ENCODE peak calls at places on chromosomes 13 and 19, in seven cellular contexts. One of them, this sample, is unnamed.

GRCh38 chr19:12796146-12797071 is 5.1 kb downstream of the JUNB start:
- DNase-seq in psoas muscle: peak
- DNase-seq in endothelial cell of umbilical vein: peak
- DNase-seq in activated CD4-positive, alpha-beta T cell treated with anti-CD3 and anti-CD28 coated beads, Interleukin-2, amount 50 U/mL, for 48 hours: peak
- DNase-seq in stimulated activated CD4-positive, alpha-beta T cell treated with anti-CD3 and anti-CD28 coated beads, TNF-alpha, amount 100 ng/mL, for 4 hours: no peak
- DNase-seq in AG08395: peak
- DNase-seq in EL: peak
- DNase-seq in this sample: peak

GRCh38 chr13:68232351-68233130 is 1002.4 kb upstream of the PCDH9 start:
- DNase-seq in psoas muscle: no peak
- DNase-seq in endothelial cell of umbilical vein: no peak
- DNase-seq in activated CD4-positive, alpha-beta T cell treated with anti-CD3 and anti-CD28 coated beads, Interleukin-2, amount 50 U/mL, for 48 hours: no peak
- DNase-seq in stimulated activated CD4-positive, alpha-beta T cell treated with anti-CD3 and anti-CD28 coated beads, TNF-alpha, amount 100 ng/mL, for 4 hours: no peak
- DNase-seq in AG08395: no peak
- DNase-seq in EL: no peak
- DNase-seq in this sample: no peak

GRCh38 chr19:3012522-3013260 is 16.4 kb downstream of the TLE2 start:
- DNase-seq in psoas muscle: no peak
- DNase-seq in endothelial cell of umbilical vein: no peak
- DNase-seq in activated CD4-positive, alpha-beta T cell treated with anti-CD3 and anti-CD28 coated beads, Interleukin-2, amount 50 U/mL, for 48 hours: no peak
- DNase-seq in stimulated activated CD4-positive, alpha-beta T cell treated with anti-CD3 and anti-CD28 coated beads, TNF-alpha, amount 100 ng/mL, for 4 hours: no peak
- DNase-seq in AG08395: no peak
- DNase-seq in EL: no peak
- DNase-seq in this sample: no peak

GRCh38 chr13:94218537-94218936 is 260.9 kb downstream of the DCT start:
- DNase-seq in psoas muscle: no peak
- DNase-seq in endothelial cell of umbilical vein: no peak
- DNase-seq in activated CD4-positive, alpha-beta T cell treated with anti-CD3 and anti-CD28 coated beads, Interleukin-2, amount 50 U/mL, for 48 hours: no peak
- DNase-seq in stimulated activated CD4-positive, alpha-beta T cell treated with anti-CD3 and anti-CD28 coated beads, TNF-alpha, amount 100 ng/mL, for 4 hours: no peak
- DNase-seq in AG08395: no peak
- DNase-seq in EL: no peak
- DNase-seq in this sample: no peak

GRCh38 chr13:103130681-103131210 is 64.5 kb upstream of the SLC10A2 start:
- DNase-seq in psoas muscle: no peak
- DNase-seq in endothelial cell of umbilical vein: no peak
- DNase-seq in activated CD4-positive, alpha-beta T cell treated with anti-CD3 and anti-CD28 coated beads, Interleukin-2, amount 50 U/mL, for 48 hours: no peak
- DNase-seq in stimulated activated CD4-positive, alpha-beta T cell treated with anti-CD3 and anti-CD28 coated beads, TNF-alpha, amount 100 ng/mL, for 4 hours: no peak
- DNase-seq in AG08395: no peak
- DNase-seq in EL: no peak
- DNase-seq in this sample: no peak

GRCh38 chr19:13803038-13803437 is 7.8 kb downstream of the ZSWIM4 start:
- DNase-seq in psoas muscle: no peak
- DNase-seq in endothelial cell of umbilical vein: no peak
- DNase-seq in activated CD4-positive, alpha-beta T cell treated with anti-CD3 and anti-CD28 coated beads, Interleukin-2, amount 50 U/mL, for 48 hours: no peak
- DNase-seq in stimulated activated CD4-positive, alpha-beta T cell treated with anti-CD3 and anti-CD28 coated beads, TNF-alpha, amount 100 ng/mL, for 4 hours: no peak
- DNase-seq in AG08395: no peak
- DNase-seq in EL: no peak
- DNase-seq in this sample: no peak

GRCh38 chr19:5154129-5154798 is 185.4 kb downstream of the KDM4B start:
- DNase-seq in psoas muscle: no peak
- DNase-seq in endothelial cell of umbilical vein: no peak
- DNase-seq in activated CD4-positive, alpha-beta T cell treated with anti-CD3 and anti-CD28 coated beads, Interleukin-2, amount 50 U/mL, for 48 hours: peak
- DNase-seq in stimulated activated CD4-positive, alpha-beta T cell treated with anti-CD3 and anti-CD28 coated beads, TNF-alpha, amount 100 ng/mL, for 4 hours: no peak
- DNase-seq in AG08395: peak
- DNase-seq in EL: peak
- DNase-seq in this sample: peak

GRCh38 chr19:54606891-54607781 is 13.7 kb downstream of the LILRA1 start:
- DNase-seq in psoas muscle: no peak
- DNase-seq in endothelial cell of umbilical vein: no peak
- DNase-seq in activated CD4-positive, alpha-beta T cell treated with anti-CD3 and anti-CD28 coated beads, Interleukin-2, amount 50 U/mL, for 48 hours: no peak
- DNase-seq in stimulated activated CD4-positive, alpha-beta T cell treated with anti-CD3 and anti-CD28 coated beads, TNF-alpha, amount 100 ng/mL, for 4 hours: no peak
- DNase-seq in AG08395: no peak
- DNase-seq in EL: no peak
- DNase-seq in this sample: no peak

GRCh38 chr19:58563034-58563573 is 4.7 kb upstream of the UBE2M start:
- DNase-seq in psoas muscle: no peak
- DNase-seq in endothelial cell of umbilical vein: no peak
- DNase-seq in activated CD4-positive, alpha-beta T cell treated with anti-CD3 and anti-CD28 coated beads, Interleukin-2, amount 50 U/mL, for 48 hours: peak
- DNase-seq in stimulated activated CD4-positive, alpha-beta T cell treated with anti-CD3 and anti-CD28 coated beads, TNF-alpha, amount 100 ng/mL, for 4 hours: no peak
- DNase-seq in AG08395: no peak
- DNase-seq in EL: no peak
- DNase-seq in this sample: peak

GRCh38 chr19:919157-920050 is 2.3 kb downstream of the KISS1R start:
- DNase-seq in psoas muscle: no peak
- DNase-seq in endothelial cell of umbilical vein: no peak
- DNase-seq in activated CD4-positive, alpha-beta T cell treated with anti-CD3 and anti-CD28 coated beads, Interleukin-2, amount 50 U/mL, for 48 hours: peak
- DNase-seq in stimulated activated CD4-positive, alpha-beta T cell treated with anti-CD3 and anti-CD28 coated beads, TNF-alpha, amount 100 ng/mL, for 4 hours: no peak
- DNase-seq in AG08395: no peak
- DNase-seq in EL: no peak
- DNase-seq in this sample: no peak

GRCh38 chr13:76596216-76596615 is 290.0 kb downstream of the KCTD12 start:
- DNase-seq in psoas muscle: no peak
- DNase-seq in endothelial cell of umbilical vein: no peak
- DNase-seq in activated CD4-positive, alpha-beta T cell treated with anti-CD3 and anti-CD28 coated beads, Interleukin-2, amount 50 U/mL, for 48 hours: no peak
- DNase-seq in stimulated activated CD4-positive, alpha-beta T cell treated with anti-CD3 and anti-CD28 coated beads, TNF-alpha, amount 100 ng/mL, for 4 hours: no peak
- DNase-seq in AG08395: no peak
- DNase-seq in EL: no peak
- DNase-seq in this sample: no peak

GRCh38 chr19:23901360-23901759 is 13.3 kb upstream of the ZNF726 start:
- DNase-seq in psoas muscle: no peak
- DNase-seq in endothelial cell of umbilical vein: no peak
- DNase-seq in activated CD4-positive, alpha-beta T cell treated with anti-CD3 and anti-CD28 coated beads, Interleukin-2, amount 50 U/mL, for 48 hours: no peak
- DNase-seq in stimulated activated CD4-positive, alpha-beta T cell treated with anti-CD3 and anti-CD28 coated beads, TNF-alpha, amount 100 ng/mL, for 4 hours: no peak
- DNase-seq in AG08395: no peak
- DNase-seq in EL: no peak
- DNase-seq in this sample: no peak

GRCh38 chr19:28746486-28746885 is 466.5 kb downstream of the UQCRFS1 start:
- DNase-seq in psoas muscle: no peak
- DNase-seq in endothelial cell of umbilical vein: no peak
- DNase-seq in activated CD4-positive, alpha-beta T cell treated with anti-CD3 and anti-CD28 coated beads, Interleukin-2, amount 50 U/mL, for 48 hours: no peak
- DNase-seq in stimulated activated CD4-positive, alpha-beta T cell treated with anti-CD3 and anti-CD28 coated beads, TNF-alpha, amount 100 ng/mL, for 4 hours: no peak
- DNase-seq in AG08395: peak
- DNase-seq in EL: peak
- DNase-seq in this sample: no peak

GRCh38 chr13:59715591-59715990 is 448.1 kb downstream of the DIAPH3 start:
- DNase-seq in psoas muscle: no peak
- DNase-seq in endothelial cell of umbilical vein: no peak
- DNase-seq in activated CD4-positive, alpha-beta T cell treated with anti-CD3 and anti-CD28 coated beads, Interleukin-2, amount 50 U/mL, for 48 hours: no peak
- DNase-seq in stimulated activated CD4-positive, alpha-beta T cell treated with anti-CD3 and anti-CD28 coated beads, TNF-alpha, amount 100 ng/mL, for 4 hours: no peak
- DNase-seq in AG08395: no peak
- DNase-seq in EL: no peak
- DNase-seq in this sample: no peak

GRCh38 chr13:107669356-107669755 is 546.0 kb downstream of the LIG4 start:
- DNase-seq in psoas muscle: no peak
- DNase-seq in endothelial cell of umbilical vein: peak
- DNase-seq in activated CD4-positive, alpha-beta T cell treated with anti-CD3 and anti-CD28 coated beads, Interleukin-2, amount 50 U/mL, for 48 hours: no peak
- DNase-seq in stimulated activated CD4-positive, alpha-beta T cell treated with anti-CD3 and anti-CD28 coated beads, TNF-alpha, amount 100 ng/mL, for 4 hours: no peak
- DNase-seq in AG08395: no peak
- DNase-seq in EL: no peak
- DNase-seq in this sample: no peak

GRCh38 chr19:55005684-55006488 is 32.2 kb downstream of the GP6 start:
- DNase-seq in psoas muscle: no peak
- DNase-seq in endothelial cell of umbilical vein: no peak
- DNase-seq in activated CD4-positive, alpha-beta T cell treated with anti-CD3 and anti-CD28 coated beads, Interleukin-2, amount 50 U/mL, for 48 hours: peak
- DNase-seq in stimulated activated CD4-positive, alpha-beta T cell treated with anti-CD3 and anti-CD28 coated beads, TNF-alpha, amount 100 ng/mL, for 4 hours: peak
- DNase-seq in AG08395: no peak
- DNase-seq in EL: peak
- DNase-seq in this sample: no peak

GRCh38 chr19:10820173-10820572 is 15.8 kb downstream of the TMED1 start:
- DNase-seq in psoas muscle: no peak
- DNase-seq in endothelial cell of umbilical vein: no peak
- DNase-seq in activated CD4-positive, alpha-beta T cell treated with anti-CD3 and anti-CD28 coated beads, Interleukin-2, amount 50 U/mL, for 48 hours: no peak
- DNase-seq in stimulated activated CD4-positive, alpha-beta T cell treated with anti-CD3 and anti-CD28 coated beads, TNF-alpha, amount 100 ng/mL, for 4 hours: no peak
- DNase-seq in AG08395: no peak
- DNase-seq in EL: peak
- DNase-seq in this sample: no peak

GRCh38 chr13:107551521-107551920 is 663.8 kb downstream of the LIG4 start:
- DNase-seq in psoas muscle: no peak
- DNase-seq in endothelial cell of umbilical vein: no peak
- DNase-seq in activated CD4-positive, alpha-beta T cell treated with anti-CD3 and anti-CD28 coated beads, Interleukin-2, amount 50 U/mL, for 48 hours: no peak
- DNase-seq in stimulated activated CD4-positive, alpha-beta T cell treated with anti-CD3 and anti-CD28 coated beads, TNF-alpha, amount 100 ng/mL, for 4 hours: no peak
- DNase-seq in AG08395: no peak
- DNase-seq in EL: no peak
- DNase-seq in this sample: no peak

GRCh38 chr19:2666344-2666994 is 36.0 kb downstream of the GNG7 start:
- DNase-seq in psoas muscle: no peak
- DNase-seq in endothelial cell of umbilical vein: no peak
- DNase-seq in activated CD4-positive, alpha-beta T cell treated with anti-CD3 and anti-CD28 coated beads, Interleukin-2, amount 50 U/mL, for 48 hours: no peak
- DNase-seq in stimulated activated CD4-positive, alpha-beta T cell treated with anti-CD3 and anti-CD28 coated beads, TNF-alpha, amount 100 ng/mL, for 4 hours: no peak
- DNase-seq in AG08395: no peak
- DNase-seq in EL: no peak
- DNase-seq in this sample: no peak

GRCh38 chr13:31675521-31675953 is 63.8 kb upstream of the RXFP2 start:
- DNase-seq in psoas muscle: no peak
- DNase-seq in endothelial cell of umbilical vein: no peak
- DNase-seq in activated CD4-positive, alpha-beta T cell treated with anti-CD3 and anti-CD28 coated beads, Interleukin-2, amount 50 U/mL, for 48 hours: no peak
- DNase-seq in stimulated activated CD4-positive, alpha-beta T cell treated with anti-CD3 and anti-CD28 coated beads, TNF-alpha, amount 100 ng/mL, for 4 hours: no peak
- DNase-seq in AG08395: peak
- DNase-seq in EL: peak
- DNase-seq in this sample: no peak

GRCh38 chr13:112469071-112469745 is 93.1 kb downstream of the SPACA7 start:
- DNase-seq in psoas muscle: no peak
- DNase-seq in endothelial cell of umbilical vein: no peak
- DNase-seq in activated CD4-positive, alpha-beta T cell treated with anti-CD3 and anti-CD28 coated beads, Interleukin-2, amount 50 U/mL, for 48 hours: no peak
- DNase-seq in stimulated activated CD4-positive, alpha-beta T cell treated with anti-CD3 and anti-CD28 coated beads, TNF-alpha, amount 100 ng/mL, for 4 hours: no peak
- DNase-seq in AG08395: no peak
- DNase-seq in EL: no peak
- DNase-seq in this sample: no peak

GRCh38 chr19:41064974-41065569 is 23.2 kb upstream of the CYP2A13 start:
- DNase-seq in psoas muscle: no peak
- DNase-seq in endothelial cell of umbilical vein: peak
- DNase-seq in activated CD4-positive, alpha-beta T cell treated with anti-CD3 and anti-CD28 coated beads, Interleukin-2, amount 50 U/mL, for 48 hours: no peak
- DNase-seq in stimulated activated CD4-positive, alpha-beta T cell treated with anti-CD3 and anti-CD28 coated beads, TNF-alpha, amount 100 ng/mL, for 4 hours: no peak
- DNase-seq in AG08395: peak
- DNase-seq in EL: peak
- DNase-seq in this sample: no peak

GRCh38 chr19:18361646-18362045 is 21.2 kb downstream of the PGPEP1 start:
- DNase-seq in psoas muscle: no peak
- DNase-seq in endothelial cell of umbilical vein: no peak
- DNase-seq in activated CD4-positive, alpha-beta T cell treated with anti-CD3 and anti-CD28 coated beads, Interleukin-2, amount 50 U/mL, for 48 hours: no peak
- DNase-seq in stimulated activated CD4-positive, alpha-beta T cell treated with anti-CD3 and anti-CD28 coated beads, TNF-alpha, amount 100 ng/mL, for 4 hours: no peak
- DNase-seq in AG08395: no peak
- DNase-seq in EL: no peak
- DNase-seq in this sample: no peak

GRCh38 chr13:46679369-46680180 is 117.4 kb downstream of the ESD start:
- DNase-seq in psoas muscle: no peak
- DNase-seq in endothelial cell of umbilical vein: no peak
- DNase-seq in activated CD4-positive, alpha-beta T cell treated with anti-CD3 and anti-CD28 coated beads, Interleukin-2, amount 50 U/mL, for 48 hours: no peak
- DNase-seq in stimulated activated CD4-positive, alpha-beta T cell treated with anti-CD3 and anti-CD28 coated beads, TNF-alpha, amount 100 ng/mL, for 4 hours: no peak
- DNase-seq in AG08395: peak
- DNase-seq in EL: peak
- DNase-seq in this sample: no peak

GRCh38 chr19:4559569-4559968 is at the start of gene SEMA6B:
- DNase-seq in psoas muscle: peak
- DNase-seq in endothelial cell of umbilical vein: peak
- DNase-seq in activated CD4-positive, alpha-beta T cell treated with anti-CD3 and anti-CD28 coated beads, Interleukin-2, amount 50 U/mL, for 48 hours: no peak
- DNase-seq in stimulated activated CD4-positive, alpha-beta T cell treated with anti-CD3 and anti-CD28 coated beads, TNF-alpha, amount 100 ng/mL, for 4 hours: no peak
- DNase-seq in AG08395: no peak
- DNase-seq in EL: no peak
- DNase-seq in this sample: no peak

GRCh38 chr13:59176775-59177174 is 987.0 kb downstream of the DIAPH3 start:
- DNase-seq in psoas muscle: no peak
- DNase-seq in endothelial cell of umbilical vein: no peak
- DNase-seq in activated CD4-positive, alpha-beta T cell treated with anti-CD3 and anti-CD28 coated beads, Interleukin-2, amount 50 U/mL, for 48 hours: no peak
- DNase-seq in stimulated activated CD4-positive, alpha-beta T cell treated with anti-CD3 and anti-CD28 coated beads, TNF-alpha, amount 100 ng/mL, for 4 hours: no peak
- DNase-seq in AG08395: no peak
- DNase-seq in EL: peak
- DNase-seq in this sample: no peak

GRCh38 chr13:99132295-99132835 is 68.3 kb upstream of the UBAC2 start:
- DNase-seq in psoas muscle: no peak
- DNase-seq in endothelial cell of umbilical vein: no peak
- DNase-seq in activated CD4-positive, alpha-beta T cell treated with anti-CD3 and anti-CD28 coated beads, Interleukin-2, amount 50 U/mL, for 48 hours: no peak
- DNase-seq in stimulated activated CD4-positive, alpha-beta T cell treated with anti-CD3 and anti-CD28 coated beads, TNF-alpha, amount 100 ng/mL, for 4 hours: no peak
- DNase-seq in AG08395: no peak
- DNase-seq in EL: no peak
- DNase-seq in this sample: no peak

GRCh38 chr13:69565334-69565733 is 542.3 kb upstream of the ATXN8OS start:
- DNase-seq in psoas muscle: no peak
- DNase-seq in endothelial cell of umbilical vein: peak
- DNase-seq in activated CD4-positive, alpha-beta T cell treated with anti-CD3 and anti-CD28 coated beads, Interleukin-2, amount 50 U/mL, for 48 hours: no peak
- DNase-seq in stimulated activated CD4-positive, alpha-beta T cell treated with anti-CD3 and anti-CD28 coated beads, TNF-alpha, amount 100 ng/mL, for 4 hours: no peak
- DNase-seq in AG08395: no peak
- DNase-seq in EL: no peak
- DNase-seq in this sample: no peak

GRCh38 chr19:19554074-19555023 is 16.3 kb downstream of the CILP2 start:
- DNase-seq in psoas muscle: peak
- DNase-seq in endothelial cell of umbilical vein: no peak
- DNase-seq in activated CD4-positive, alpha-beta T cell treated with anti-CD3 and anti-CD28 coated beads, Interleukin-2, amount 50 U/mL, for 48 hours: peak
- DNase-seq in stimulated activated CD4-positive, alpha-beta T cell treated with anti-CD3 and anti-CD28 coated beads, TNF-alpha, amount 100 ng/mL, for 4 hours: peak
- DNase-seq in AG08395: peak
- DNase-seq in EL: peak
- DNase-seq in this sample: no peak

GRCh38 chr19:7287716-7288115 is 6.5 kb downstream of the INSR start:
- DNase-seq in psoas muscle: no peak
- DNase-seq in endothelial cell of umbilical vein: no peak
- DNase-seq in activated CD4-positive, alpha-beta T cell treated with anti-CD3 and anti-CD28 coated beads, Interleukin-2, amount 50 U/mL, for 48 hours: no peak
- DNase-seq in stimulated activated CD4-positive, alpha-beta T cell treated with anti-CD3 and anti-CD28 coated beads, TNF-alpha, amount 100 ng/mL, for 4 hours: no peak
- DNase-seq in AG08395: no peak
- DNase-seq in EL: peak
- DNase-seq in this sample: no peak

GRCh38 chr13:74187564-74187963 is 53.4 kb upstream of the KLF12 start:
- DNase-seq in psoas muscle: no peak
- DNase-seq in endothelial cell of umbilical vein: peak
- DNase-seq in activated CD4-positive, alpha-beta T cell treated with anti-CD3 and anti-CD28 coated beads, Interleukin-2, amount 50 U/mL, for 48 hours: no peak
- DNase-seq in stimulated activated CD4-positive, alpha-beta T cell treated with anti-CD3 and anti-CD28 coated beads, TNF-alpha, amount 100 ng/mL, for 4 hours: no peak
- DNase-seq in AG08395: no peak
- DNase-seq in EL: peak
- DNase-seq in this sample: no peak

GRCh38 chr13:75468098-75468497 is 13.9 kb downstream of the TBC1D4 start:
- DNase-seq in psoas muscle: no peak
- DNase-seq in endothelial cell of umbilical vein: no peak
- DNase-seq in activated CD4-positive, alpha-beta T cell treated with anti-CD3 and anti-CD28 coated beads, Interleukin-2, amount 50 U/mL, for 48 hours: no peak
- DNase-seq in stimulated activated CD4-positive, alpha-beta T cell treated with anti-CD3 and anti-CD28 coated beads, TNF-alpha, amount 100 ng/mL, for 4 hours: no peak
- DNase-seq in AG08395: no peak
- DNase-seq in EL: no peak
- DNase-seq in this sample: no peak

GRCh38 chr13:42333613-42334328 is 61.8 kb downstream of the AKAP11 start:
- DNase-seq in psoas muscle: no peak
- DNase-seq in endothelial cell of umbilical vein: peak
- DNase-seq in activated CD4-positive, alpha-beta T cell treated with anti-CD3 and anti-CD28 coated beads, Interleukin-2, amount 50 U/mL, for 48 hours: no peak
- DNase-seq in stimulated activated CD4-positive, alpha-beta T cell treated with anti-CD3 and anti-CD28 coated beads, TNF-alpha, amount 100 ng/mL, for 4 hours: no peak
- DNase-seq in AG08395: peak
- DNase-seq in EL: peak
- DNase-seq in this sample: no peak

GRCh38 chr13:111262715-111263114 is 57.7 kb upstream of the TEX29 start:
- DNase-seq in psoas muscle: no peak
- DNase-seq in endothelial cell of umbilical vein: no peak
- DNase-seq in activated CD4-positive, alpha-beta T cell treated with anti-CD3 and anti-CD28 coated beads, Interleukin-2, amount 50 U/mL, for 48 hours: no peak
- DNase-seq in stimulated activated CD4-positive, alpha-beta T cell treated with anti-CD3 and anti-CD28 coated beads, TNF-alpha, amount 100 ng/mL, for 4 hours: no peak
- DNase-seq in AG08395: no peak
- DNase-seq in EL: no peak
- DNase-seq in this sample: no peak

GRCh38 chr13:33052446-33052845 is 36.2 kb downstream of the KL start:
- DNase-seq in psoas muscle: no peak
- DNase-seq in endothelial cell of umbilical vein: no peak
- DNase-seq in activated CD4-positive, alpha-beta T cell treated with anti-CD3 and anti-CD28 coated beads, Interleukin-2, amount 50 U/mL, for 48 hours: no peak
- DNase-seq in stimulated activated CD4-positive, alpha-beta T cell treated with anti-CD3 and anti-CD28 coated beads, TNF-alpha, amount 100 ng/mL, for 4 hours: no peak
- DNase-seq in AG08395: peak
- DNase-seq in EL: no peak
- DNase-seq in this sample: no peak

GRCh38 chr13:29494520-29494919 is 101.0 kb downstream of the SLC7A1 start:
- DNase-seq in psoas muscle: no peak
- DNase-seq in endothelial cell of umbilical vein: no peak
- DNase-seq in activated CD4-positive, alpha-beta T cell treated with anti-CD3 and anti-CD28 coated beads, Interleukin-2, amount 50 U/mL, for 48 hours: no peak
- DNase-seq in stimulated activated CD4-positive, alpha-beta T cell treated with anti-CD3 and anti-CD28 coated beads, TNF-alpha, amount 100 ng/mL, for 4 hours: no peak
- DNase-seq in AG08395: no peak
- DNase-seq in EL: no peak
- DNase-seq in this sample: peak

GRCh38 chr19:35093430-35093829 is 22.2 kb upstream of the FXYD3 start:
- DNase-seq in psoas muscle: no peak
- DNase-seq in endothelial cell of umbilical vein: no peak
- DNase-seq in activated CD4-positive, alpha-beta T cell treated with anti-CD3 and anti-CD28 coated beads, Interleukin-2, amount 50 U/mL, for 48 hours: no peak
- DNase-seq in stimulated activated CD4-positive, alpha-beta T cell treated with anti-CD3 and anti-CD28 coated beads, TNF-alpha, amount 100 ng/mL, for 4 hours: no peak
- DNase-seq in AG08395: no peak
- DNase-seq in EL: no peak
- DNase-seq in this sample: no peak

GRCh38 chr13:103283451-103283820 is 217.2 kb upstream of the SLC10A2 start:
- DNase-seq in psoas muscle: no peak
- DNase-seq in endothelial cell of umbilical vein: no peak
- DNase-seq in activated CD4-positive, alpha-beta T cell treated with anti-CD3 and anti-CD28 coated beads, Interleukin-2, amount 50 U/mL, for 48 hours: no peak
- DNase-seq in stimulated activated CD4-positive, alpha-beta T cell treated with anti-CD3 and anti-CD28 coated beads, TNF-alpha, amount 100 ng/mL, for 4 hours: no peak
- DNase-seq in AG08395: no peak
- DNase-seq in EL: no peak
- DNase-seq in this sample: no peak